ENCODE peak calls at places on chromosomes 6 and 20, in eight cellular contexts. S is A549, L is sigmoid colon, Y is stomach, J is suprapubic skin, D is transverse colon, B is tibial nerve, N is ovary. U is an unnamed sample.

GRCh38 chr6:157514659-157515496 is 133.9 kb downstream of the ZDHHC14 start:
- DNase-seq in L (no peak), S (peak), J (no peak), D (no peak), N (no peak), Y (no peak), B (no peak), U (no peak)

GRCh38 chr6:16199792-16200191 is 38.6 kb upstream of the GMPR start:
- DNase-seq in L (no peak), Y (no peak), D (no peak), J (no peak), B (no peak), N (no peak), S (no peak), U (no peak)

GRCh38 chr6:91273729-91274128 is 686.9 kb upstream of the MAP3K7 start:
- DNase-seq in N (no peak), B (peak), Y (no peak), L (peak), D (no peak), S (no peak), J (no peak), U (no peak)

GRCh38 chr6:139392834-139393233 is 18.4 kb upstream of the CITED2 start:
- DNase-seq in D (no peak), J (no peak), N (no peak), B (no peak), S (no peak), L (no peak), Y (no peak), U (no peak)

GRCh38 chr6:148069256-148069655 is 273.4 kb upstream of the SASH1 start:
- DNase-seq in B (no peak), L (no peak), S (no peak), J (no peak), Y (no peak), D (no peak), N (no peak), U (no peak)

GRCh38 chr6:165825416-165825815 is 162.4 kb upstream of the PDE10A start:
- DNase-seq in D (no peak), S (no peak), Y (no peak), J (no peak), B (no peak), N (no peak), L (no peak), U (no peak)

GRCh38 chr6:70390067-70390466 is 23.2 kb upstream of the FAM135A start:
- DNase-seq in L (no peak), S (no peak), J (no peak), Y (no peak), N (no peak), B (no peak), D (no peak), U (no peak)

GRCh38 chr6:146700078-146700686 is 101.4 kb downstream of the ADGB start:
- DNase-seq in N (peak), Y (peak), D (peak), S (peak), B (peak), L (peak), J (peak), U (peak)

GRCh38 chr20:23602261-23602660 is 3.5 kb downstream of the CST9 start:
- DNase-seq in L (no peak), B (no peak), J (no peak), D (no peak), Y (no peak), N (no peak), S (no peak), U (no peak)

GRCh38 chr6:147207851-147208754 is 3.9 kb downstream of the STXBP5 start:
- DNase-seq in D (no peak), Y (no peak), L (no peak), B (no peak), N (no peak), J (no peak), S (no peak), U (no peak)

GRCh38 chr20:11234181-11234969 is 560.6 kb upstream of the JAG1 start:
- DNase-seq in B (no peak), Y (no peak), L (no peak), J (no peak), S (no peak), D (no peak), N (no peak), U (no peak)

GRCh38 chr6:121533321-121533841 is 97.9 kb downstream of the GJA1 start:
- DNase-seq in Y (no peak), N (no peak), B (no peak), L (no peak), S (no peak), J (no peak), D (no peak), U (no peak)

GRCh38 chr20:44120676-44121425 is 66.1 kb downstream of the JPH2 start:
- DNase-seq in L (peak), S (no peak), N (no peak), J (no peak), Y (no peak), B (no peak), D (no peak), U (no peak)

GRCh38 chr20:44117296-44118184 is 69.4 kb downstream of the JPH2 start:
- DNase-seq in J (no peak), Y (no peak), D (no peak), N (no peak), B (no peak), L (no peak), S (no peak), U (no peak)

GRCh38 chr20:44115762-44116644 is 71.0 kb downstream of the JPH2 start:
- DNase-seq in B (no peak), S (no peak), J (no peak), N (no peak), L (no peak), Y (no peak), D (no peak), U (no peak)

GRCh38 chr20:44115181-44115580 is 71.8 kb downstream of the JPH2 start:
- DNase-seq in Y (no peak), D (no peak), L (no peak), S (no peak), N (no peak), B (no peak), J (no peak), U (no peak)

DNA sequence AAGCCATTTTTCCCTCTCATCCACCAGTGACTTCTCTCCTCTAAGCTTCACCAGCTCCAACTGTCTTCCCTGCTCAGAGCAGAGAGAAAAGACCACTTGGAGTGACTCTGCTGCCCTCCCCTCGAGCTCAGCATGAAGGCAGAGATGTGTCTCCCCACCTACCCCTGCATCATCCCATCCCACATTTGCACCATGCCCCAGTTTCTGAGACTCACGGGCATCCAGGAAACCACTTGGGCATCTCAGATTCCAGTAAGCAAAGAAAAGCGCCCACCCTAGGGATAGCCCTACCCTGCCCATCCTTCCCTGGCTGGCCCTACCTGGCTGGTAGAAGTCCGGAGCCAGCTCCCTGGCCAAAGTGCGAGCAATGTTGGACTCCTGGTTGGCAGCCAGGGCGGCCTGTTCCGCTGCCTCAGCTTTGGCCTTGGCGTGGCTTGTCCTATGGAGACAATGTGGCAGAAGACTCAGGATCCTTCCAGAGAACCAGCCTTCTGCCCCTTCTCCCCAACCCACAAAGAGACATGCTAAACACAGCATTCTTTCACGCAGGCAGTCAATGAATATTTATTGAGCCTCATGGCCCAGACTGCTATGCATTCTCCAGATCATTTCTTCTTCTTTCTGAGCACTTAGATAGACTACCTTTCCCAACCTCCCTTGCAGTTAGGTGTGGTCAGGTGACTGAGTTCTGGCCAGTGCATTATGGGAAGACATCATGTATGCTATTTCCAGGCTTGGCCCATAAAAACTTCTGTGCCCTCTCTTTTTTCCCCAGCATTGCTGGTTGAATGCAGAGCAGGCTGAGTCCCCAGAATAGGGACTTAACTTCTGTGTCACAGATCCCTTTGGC is 68.6 kb downstream of the JPH2 start:
- DNase-seq in L (no peak), J (no peak), N (no peak), Y (no peak), S (no peak), B (no peak), D (no peak), U (no peak)
- TF ChIP-seq EP300 in L (no peak), J (no peak), N (no peak), Y (no peak), S (no peak), B (no peak), D (no peak), U (no peak)

GRCh38 chr6:22067127-22067526 is 229.7 kb downstream of the PRL start:
- DNase-seq in D (no peak), J (no peak), S (no peak), B (no peak), Y (no peak), L (no peak), N (no peak), U (no peak)

GRCh38 chr6:22068561-22069346 is 228.1 kb downstream of the PRL start:
- DNase-seq in D (no peak), Y (no peak), B (no peak), S (no peak), L (no peak), N (no peak), J (no peak), U (no peak)

GRCh38 chr6:22062807-22063408 is 233.9 kb downstream of the PRL start:
- DNase-seq in J (no peak), S (no peak), B (peak), L (no peak), N (peak), D (no peak), Y (no peak), U (no peak)

GRCh38 chr6:22064558-22064957 is 232.3 kb downstream of the PRL start:
- DNase-seq in J (no peak), L (no peak), B (no peak), S (no peak), N (no peak), D (no peak), Y (no peak), U (no peak)
- H3K27ac ChIP-seq in J (no peak), L (no peak), B (no peak), S (no peak), N (no peak), D (no peak), Y (no peak), U (no peak)

DNA sequence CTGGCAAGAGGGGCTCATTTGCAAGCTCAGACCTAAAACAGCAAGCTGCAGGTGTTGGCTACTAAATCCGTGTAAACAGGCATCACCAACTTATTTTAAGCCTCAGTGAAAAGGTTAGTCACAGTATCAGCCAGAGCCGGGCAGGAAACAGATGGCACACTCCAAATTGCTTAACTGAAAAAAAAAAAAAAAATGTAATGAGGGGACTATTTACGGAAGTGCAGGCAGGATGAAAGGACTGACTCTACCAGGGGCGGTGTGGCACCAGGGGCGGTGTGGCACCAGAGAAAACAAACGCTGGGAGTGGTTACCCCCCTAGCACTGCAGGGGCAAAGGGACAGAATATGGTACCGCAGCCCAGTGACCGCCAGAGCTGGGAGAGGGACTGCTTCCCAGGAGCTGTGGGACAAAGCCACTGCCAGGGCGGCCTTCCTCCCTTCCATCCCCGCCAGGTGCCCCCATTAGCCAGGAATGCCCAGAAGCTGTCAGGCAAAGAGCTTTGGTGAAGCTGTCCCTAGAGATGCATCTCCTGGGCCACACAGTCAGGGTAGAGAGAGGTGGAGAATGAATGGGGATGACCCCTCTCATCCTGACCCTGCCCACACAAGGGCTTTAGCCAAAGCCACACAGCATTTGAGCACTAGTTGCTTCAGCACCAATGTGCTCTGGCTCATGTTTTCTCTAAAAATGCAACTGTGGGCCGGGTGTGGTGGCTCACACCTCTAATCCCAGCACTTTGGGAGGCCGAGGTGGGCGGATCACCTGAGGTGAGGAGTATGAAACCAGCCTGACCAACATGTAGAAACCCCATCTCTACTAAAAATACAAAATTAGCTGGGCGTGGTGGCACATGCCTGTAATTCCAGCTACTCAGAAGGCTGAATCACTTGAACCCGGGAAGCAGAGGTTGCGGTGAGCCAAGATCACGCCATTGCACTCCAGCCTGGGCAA is 39.6 kb upstream of the GFOD1 start:
- DNase-seq in B (no peak), Y (no peak), N (no peak), D (peak), J (peak), S (no peak), L (peak), U (peak)
- TF ChIP-seq EP300 in B (peak), Y (no peak), N (no peak), D (no peak), J (no peak), S (no peak), L (no peak), U (no peak)

GRCh38 chr6:12278915-12279314 is 11.2 kb upstream of the EDN1 start:
- DNase-seq in N (no peak), B (no peak), S (no peak), J (no peak), L (no peak), D (no peak), Y (no peak), U (no peak)
- H3K27ac ChIP-seq in N (no peak), B (no peak), S (peak), J (no peak), L (no peak), D (no peak), Y (no peak), U (no peak)

GRCh38 chr6:39982720-39983119 is 48.5 kb upstream of the MOCS1 start:
- DNase-seq in Y (no peak), B (no peak), S (no peak), L (no peak), D (no peak), N (no peak), J (no peak), U (no peak)

GRCh38 chr6:39978240-39978639 is 44.0 kb upstream of the MOCS1 start:
- DNase-seq in N (no peak), L (no peak), B (no peak), S (no peak), Y (no peak), J (no peak), D (peak), U (no peak)

GRCh38 chr6:39980839-39981580 is 46.7 kb upstream of the MOCS1 start:
- DNase-seq in Y (no peak), N (no peak), B (no peak), J (no peak), S (peak), L (no peak), D (peak), U (no peak)

GRCh38 chr6:39983193-39983592 is 48.9 kb upstream of the MOCS1 start:
- DNase-seq in D (no peak), J (no peak), L (no peak), B (no peak), N (no peak), Y (no peak), S (no peak), U (no peak)

GRCh38 chr6:39979461-39980328 is 45.4 kb upstream of the MOCS1 start:
- DNase-seq in S (no peak), Y (no peak), D (no peak), J (no peak), L (peak), N (no peak), B (no peak), U (no peak)
- TF ChIP-seq EP300 in S (no peak), Y (no peak), D (no peak), J (no peak), L (no peak), N (no peak), B (no peak), U (no peak)

DNA sequence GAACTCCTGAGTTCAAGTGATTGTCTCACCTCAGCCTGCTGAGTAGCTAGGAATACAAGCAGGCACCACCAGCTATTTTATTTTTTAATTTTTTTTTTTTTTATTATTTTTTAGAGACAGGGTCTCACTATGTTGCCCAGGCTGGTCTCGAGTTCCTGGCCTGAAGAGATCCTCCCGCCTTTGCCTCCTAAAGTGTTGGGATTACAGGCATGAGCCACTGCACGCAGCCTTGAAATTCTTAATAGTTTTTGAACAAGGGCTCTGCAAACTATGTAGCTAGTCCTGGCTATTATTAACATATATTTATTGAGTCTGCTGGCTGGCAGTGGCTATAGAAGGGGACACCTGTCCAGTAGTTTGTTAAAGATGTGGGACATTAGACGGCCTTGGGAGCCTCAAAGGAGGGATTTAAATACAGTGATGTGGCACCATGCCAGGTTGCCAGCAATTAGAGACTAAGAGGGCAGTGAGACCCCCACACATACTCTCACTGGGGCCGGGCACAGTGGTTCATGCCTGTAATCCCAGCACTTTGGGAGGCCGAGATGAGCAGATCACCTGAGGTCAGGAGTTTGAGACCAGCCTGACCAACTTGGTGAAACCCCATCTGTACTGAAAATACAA is 21.1 kb upstream of the TAF8 start:
- DNase-seq in S (no peak), J (no peak), Y (no peak), D (no peak), B (no peak), N (no peak), L (no peak), U (no peak)
- H3K27ac ChIP-seq in S (peak), J (no peak), Y (peak), D (no peak), B (no peak), N (no peak), L (no peak), U (peak)

GRCh38 chr20:50471231-50471630 is 39.0 kb upstream of the PTPN1 start:
- DNase-seq in J (no peak), D (no peak), N (no peak), B (no peak), S (no peak), L (no peak), Y (peak), U (no peak)

GRCh38 chr20:50468378-50468798 is 41.8 kb upstream of the PTPN1 start:
- DNase-seq in S (no peak), D (no peak), N (no peak), Y (no peak), J (no peak), L (no peak), B (no peak), U (no peak)

GRCh38 chr20:50469796-50470195 is 40.4 kb upstream of the PTPN1 start:
- DNase-seq in B (no peak), S (no peak), Y (no peak), D (no peak), L (no peak), N (no peak), J (no peak), U (no peak)

GRCh38 chr20:50469324-50469723 is 40.9 kb upstream of the PTPN1 start:
- DNase-seq in D (no peak), B (no peak), S (no peak), L (no peak), Y (no peak), J (no peak), N (no peak), U (no peak)

GRCh38 chr20:50470249-50470858 is 39.8 kb upstream of the PTPN1 start:
- DNase-seq in S (no peak), L (no peak), D (no peak), Y (no peak), N (no peak), B (no peak), J (no peak), U (no peak)
- TF ChIP-seq EP300 in S (no peak), L (no peak), D (no peak), Y (no peak), N (no peak), B (no peak), J (no peak), U (no peak)

GRCh38 chr6:53244532-53244931 is 95.9 kb upstream of the GCM1 start:
- DNase-seq in N (no peak), S (no peak), D (no peak), L (no peak), Y (no peak), B (no peak), J (no peak), U (no peak)
- H3K27ac ChIP-seq in N (no peak), S (no peak), D (peak), L (no peak), Y (peak), B (no peak), J (no peak), U (peak)